ENCODE peak calls at places on chromosomes 13 and 19, in nine cellular contexts. E is IMR-90, F is BE2C, M is NT2/D1, B is aorta, J is A549, P is right lobe of liver, K is heart right ventricle, O is iPS DF 6.9. Z is an unnamed sample.

GRCh38 chr13:25847635-25848616 is 203.9 kb downstream of the SHISA2 start:
- DNase-seq in E (no peak), F (no peak), M (no peak), B (peak; percentile 50), J (no peak), P (no peak), K (no peak), O (no peak), Z (no peak)

GRCh38 chr19:45762870-45763631 is 6.0 kb downstream of the SIX5 start:
- DNase-seq in E (no peak), F (no peak), M (no peak), B (no peak), J (no peak), P (no peak), K (no peak), O (no peak), Z (no peak)

GRCh38 chr13:103497404-103497803 is 431.2 kb upstream of the SLC10A2 start:
- DNase-seq in E (no peak), F (no peak), M (no peak), B (no peak), J (no peak), P (no peak), K (no peak), O (no peak), Z (no peak)

GRCh38 chr19:36488816-36489138 is 584 bp downstream of the ZNF566 start:
- DNase-seq in E (no peak), F (peak; percentile 49), M (no peak), B (no peak), J (no peak), P (no peak), K (no peak), O (no peak), Z (peak; percentile 26)

GRCh38 chr13:46146898-46147297 is 35.1 kb downstream of the LCP1 start:
- DNase-seq in E (no peak), F (peak; percentile 22), M (peak; percentile 13), B (no peak), J (peak; percentile 30), P (peak; percentile 63), K (no peak), O (peak; percentile 31), Z (no peak)

GRCh38 chr19:24033962-24034342 is 53.0 kb upstream of the ZNF254 start:
- DNase-seq in E (peak; percentile 71), F (peak; percentile 27), M (no peak), B (peak; percentile 64), J (peak; percentile 56), P (peak; percentile 59), K (peak; percentile 35), O (no peak), Z (no peak)

GRCh38 chr19:32358311-32358710 is 12.9 kb downstream of the ZNF507 start:
- DNase-seq in E (no peak), F (no peak), M (no peak), B (no peak), J (no peak), P (no peak), K (no peak), O (no peak), Z (no peak)

GRCh38 chr13:25135896-25136295 is 36.2 kb downstream of the AMER2 start:
- DNase-seq in E (no peak), F (no peak), M (no peak), B (no peak), J (no peak), P (no peak), K (no peak), O (no peak), Z (no peak)

GRCh38 chr13:75145926-75146325 is 336.0 kb downstream of the TBC1D4 start:
- DNase-seq in E (no peak), F (no peak), M (no peak), B (no peak), J (no peak), P (no peak), K (no peak), O (no peak), Z (no peak)

GRCh38 chr13:70042193-70042592 is 65.4 kb upstream of the ATXN8OS start:
- DNase-seq in E (no peak), F (no peak), M (no peak), B (no peak), J (no peak), P (no peak), K (no peak), O (no peak), Z (no peak)

GRCh38 chr13:113267642-113268405 is 29.2 kb upstream of the LAMP1 start:
- DNase-seq in E (no peak), F (no peak), M (no peak), B (no peak), J (no peak), P (no peak), K (no peak), O (no peak), Z (peak; percentile 64)

GRCh38 chr13:98199480-98199879 is 22.4 kb upstream of the RNF113B start:
- DNase-seq in E (peak; percentile 54), F (no peak), M (no peak), B (no peak), J (no peak), P (no peak), K (no peak), O (no peak), Z (no peak)

GRCh38 chr19:10112037-10112751 is 701 bp downstream of the P2RY11 start:
- DNase-seq in E (no peak), F (no peak), M (no peak), B (no peak), J (peak; percentile 50), P (no peak), K (no peak), O (no peak), Z (peak; percentile 44)

GRCh38 chr13:49110122-49110831 is 109.9 kb upstream of the MLNR start:
- DNase-seq in E (peak; percentile 91), F (peak; percentile 87), M (peak; percentile 68), B (peak; percentile 90), J (peak; percentile 86), P (peak; percentile 86), K (peak; percentile 64), O (peak; percentile 60), Z (no peak)

GRCh38 chr13:95604534-95604915 is 40.0 kb downstream of the DZIP1 start:
- DNase-seq in E (peak; percentile 18), F (no peak), M (no peak), B (no peak), J (no peak), P (no peak), K (no peak), O (no peak), Z (no peak)

GRCh38 chr19:56245062-56245740 is 27.3 kb upstream of the EDDM13 start:
- DNase-seq in E (peak; percentile 33), F (no peak), M (no peak), B (no peak), J (no peak), P (no peak), K (no peak), O (no peak), Z (no peak)

GRCh38 chr19:49850487-49851342 is at the start of gene PTOV1:
- DNase-seq in E (peak; percentile 91), F (peak; percentile 93), M (peak; percentile 68), B (peak; percentile 94), J (peak; percentile 96), P (peak; percentile 94), K (peak; percentile 93), O (peak; percentile 74), Z (peak; percentile 96)

GRCh38 chr19:42086770-42087550 is 11.0 kb downstream of the ZNF574 start:
- DNase-seq in E (no peak), F (no peak), M (no peak), B (peak; percentile 21), J (no peak), P (no peak), K (no peak), O (no peak), Z (no peak)
- H3K4me1 ChIP-seq in E (peaks cover 12% of the 10 kb centered on the region), F (peaks cover 5% of the 10 kb centered on the region), M (peaks cover 5% of the 10 kb centered on the region), B (no peaks in the 10 kb centered on the region), J (peaks cover 20% of the 10 kb centered on the region), P (no peaks in the 10 kb centered on the region), K (no peaks in the 10 kb centered on the region), O (no peaks in the 10 kb centered on the region), Z (peaks cover 6% of the 10 kb centered on the region)

DNA sequence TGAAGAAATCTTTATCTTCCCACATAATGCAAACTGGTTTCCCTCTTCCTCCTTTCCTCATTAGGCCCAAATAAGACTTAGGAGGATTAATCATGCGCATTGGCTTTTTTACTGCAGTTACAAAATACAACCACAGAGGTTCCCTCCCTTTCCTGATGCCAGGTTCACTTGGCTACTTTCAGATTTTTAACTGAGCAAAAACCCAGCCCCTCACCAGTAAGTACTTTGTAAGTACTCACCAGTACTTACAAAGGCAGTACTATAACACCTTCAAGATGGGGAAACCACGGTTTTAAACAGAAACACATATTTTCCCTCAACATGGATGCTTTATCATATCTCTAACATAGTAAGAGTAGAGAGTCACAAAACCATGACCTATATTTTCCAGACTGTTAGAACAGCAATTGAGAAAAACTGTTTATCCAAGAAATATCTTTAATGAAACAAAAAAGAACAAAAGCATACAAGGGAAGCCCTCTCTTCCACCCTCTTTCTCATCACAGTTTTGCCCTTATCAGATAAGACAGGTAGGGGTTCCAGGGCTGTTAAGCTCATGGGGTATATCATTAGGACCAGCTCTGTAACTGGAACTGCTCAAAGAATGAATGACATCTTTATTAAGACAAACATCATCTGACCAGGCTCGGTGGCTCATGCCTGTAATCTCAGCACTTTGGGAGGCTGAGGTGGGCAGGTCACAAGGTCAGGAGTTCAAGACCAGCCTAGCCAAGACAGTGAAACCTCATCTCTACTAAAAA is 12.7 kb downstream of the FOXO1 start:
- DNase-seq in E (no peak), F (no peak), M (no peak), B (no peak), J (no peak), P (no peak), K (no peak), O (no peak), Z (no peak)
- H3K4me1 ChIP-seq in E (no peaks in the 10 kb centered on the region), F (no peaks in the 10 kb centered on the region), M (no peaks in the 10 kb centered on the region), B (no peaks in the 10 kb centered on the region), J (peaks cover 6% of the 10 kb centered on the region), P (no peaks in the 10 kb centered on the region), K (peaks cover 47% of the 10 kb centered on the region), O (peaks cover 3% of the 10 kb centered on the region), Z (peaks cover 29% of the 10 kb centered on the region)

DNA sequence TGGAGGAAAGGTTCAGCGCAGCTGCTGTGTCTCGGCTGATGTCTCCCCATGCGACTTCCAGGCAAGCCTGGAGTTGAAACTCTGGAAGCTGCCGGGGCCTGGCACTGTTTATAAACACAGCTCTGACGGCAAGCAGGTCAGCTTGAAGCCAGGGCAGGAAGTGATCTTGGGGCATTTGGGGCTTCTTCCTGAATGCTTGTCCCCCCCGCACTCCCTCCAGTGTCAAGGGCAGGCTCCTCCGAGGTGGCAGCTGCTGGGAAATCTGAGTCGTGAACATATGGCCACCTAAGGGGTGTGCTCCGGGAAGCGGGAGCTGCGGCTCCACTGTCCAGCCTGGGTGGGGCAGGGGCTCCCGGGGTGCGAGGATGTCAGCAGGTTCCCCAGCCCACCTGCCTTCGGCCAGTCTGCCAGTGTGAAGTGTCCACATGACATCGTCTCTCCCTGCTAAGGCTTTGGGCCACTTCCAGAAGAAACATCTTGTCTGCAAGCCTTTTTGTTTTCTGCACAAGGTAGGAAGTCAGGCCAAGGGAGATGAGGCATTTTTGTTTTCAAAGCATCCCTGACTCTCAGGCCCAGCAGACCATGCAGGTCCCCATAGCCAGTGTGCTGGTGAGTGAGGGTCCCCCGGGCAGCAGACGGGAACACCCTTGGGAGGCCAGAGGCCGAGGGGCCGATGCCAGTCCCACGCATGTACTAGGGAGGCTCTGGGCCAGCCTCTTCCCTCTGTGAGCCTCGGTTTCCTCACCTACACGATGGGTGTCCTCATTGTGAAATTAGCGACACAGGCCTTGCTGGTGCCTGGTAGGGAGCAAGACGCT is 2.7 kb downstream of the PIAS4 start:
- DNase-seq in E (peak; percentile 46), F (no peak), M (no peak), B (no peak), J (no peak), P (no peak), K (no peak), O (no peak), Z (no peak)
- H3K4me1 ChIP-seq in E (peaks cover 24% of the 10 kb centered on the region), F (peaks cover 12% of the 10 kb centered on the region), M (peaks cover 25% of the 10 kb centered on the region), B (no peaks in the 10 kb centered on the region), J (peaks cover 13% of the 10 kb centered on the region), P (no peaks in the 10 kb centered on the region), K (peaks cover 46% of the 10 kb centered on the region), O (peaks cover 3% of the 10 kb centered on the region), Z (peaks cover 45% of the 10 kb centered on the region)

GRCh38 chr19:6275170-6275744 is 4.5 kb downstream of the MLLT1 start:
- DNase-seq in E (no peak), F (no peak), M (no peak), B (no peak), J (no peak), P (no peak), K (no peak), O (no peak), Z (no peak)
- H3K4me1 ChIP-seq in E (peaks cover 65% of the 10 kb centered on the region), F (peaks cover 35% of the 10 kb centered on the region), M (peaks cover 50% of the 10 kb centered on the region), B (no peaks in the 10 kb centered on the region), J (peaks cover 18% of the 10 kb centered on the region), P (peaks cover 3% of the 10 kb centered on the region), K (peaks cover 76% of the 10 kb centered on the region), O (peaks cover 16% of the 10 kb centered on the region), Z (peaks cover 94% of the 10 kb centered on the region)